ENCODE peak calls at places on chromosome 6, in five cellular contexts. One of them, this sample, is unnamed.

GRCh38 chr6:5999688-6000608 is 6.8 kb downstream of the NRN1 start:
- DNase-seq in fibroblast of the aortic adventitia: no peak
- DNase-seq in ovary: no peak
- DNase-seq in type B pancreatic cell: no peak
- DNase-seq in suprapubic skin: no peak
- DNase-seq in this sample: no peak

GRCh38 chr6:26020983-26021349 is 58.4 kb downstream of the TRIM38 start:
- DNase-seq in fibroblast of the aortic adventitia: peak
- DNase-seq in ovary: peak
- DNase-seq in type B pancreatic cell: no peak
- DNase-seq in suprapubic skin: peak
- DNase-seq in this sample: peak

GRCh38 chr6:33305052-33305451 is 6.3 kb upstream of the RGL2 start:
- DNase-seq in fibroblast of the aortic adventitia: no peak
- DNase-seq in ovary: no peak
- DNase-seq in type B pancreatic cell: no peak
- DNase-seq in suprapubic skin: no peak
- DNase-seq in this sample: no peak

GRCh38 chr6:134675110-134676038 is 274.5 kb downstream of the ALDH8A1 start:
- DNase-seq in fibroblast of the aortic adventitia: no peak
- DNase-seq in ovary: no peak
- DNase-seq in type B pancreatic cell: no peak
- DNase-seq in suprapubic skin: no peak
- DNase-seq in this sample: no peak

GRCh38 chr6:138593100-138593877 is 94.0 kb upstream of the NHSL1 start:
- DNase-seq in fibroblast of the aortic adventitia: peak
- DNase-seq in ovary: no peak
- DNase-seq in type B pancreatic cell: no peak
- DNase-seq in suprapubic skin: peak
- DNase-seq in this sample: no peak

GRCh38 chr6:110369056-110369455 is 10.9 kb upstream of the METTL24 start:
- DNase-seq in fibroblast of the aortic adventitia: no peak
- DNase-seq in ovary: no peak
- DNase-seq in type B pancreatic cell: no peak
- DNase-seq in suprapubic skin: no peak
- DNase-seq in this sample: no peak

GRCh38 chr6:46799657-46800056 is 6.5 kb downstream of the MEP1A start:
- DNase-seq in fibroblast of the aortic adventitia: no peak
- DNase-seq in ovary: no peak
- DNase-seq in type B pancreatic cell: no peak
- DNase-seq in suprapubic skin: no peak
- DNase-seq in this sample: no peak

GRCh38 chr6:75747371-75747984 is 1.6 kb upstream of the MYO6 start:
- DNase-seq in fibroblast of the aortic adventitia: no peak
- DNase-seq in ovary: no peak
- DNase-seq in type B pancreatic cell: no peak
- DNase-seq in suprapubic skin: no peak
- DNase-seq in this sample: no peak

GRCh38 chr6:127180421-127180820 is 62.0 kb downstream of the RSPO3 start:
- DNase-seq in fibroblast of the aortic adventitia: no peak
- DNase-seq in ovary: no peak
- DNase-seq in type B pancreatic cell: no peak
- DNase-seq in suprapubic skin: no peak
- DNase-seq in this sample: no peak

GRCh38 chr6:27890351-27891299 is 21.6 kb downstream of the OR2B2 start:
- DNase-seq in fibroblast of the aortic adventitia: peak
- DNase-seq in ovary: no peak
- DNase-seq in type B pancreatic cell: peak
- DNase-seq in suprapubic skin: no peak
- DNase-seq in this sample: no peak
- TF ChIP-seq CTCF in fibroblast of the aortic adventitia: no peak
- TF ChIP-seq CTCF in ovary: no peak
- TF ChIP-seq CTCF in type B pancreatic cell: no peak
- TF ChIP-seq CTCF in suprapubic skin: no peak
- TF ChIP-seq CTCF in this sample: no peak

DNA sequence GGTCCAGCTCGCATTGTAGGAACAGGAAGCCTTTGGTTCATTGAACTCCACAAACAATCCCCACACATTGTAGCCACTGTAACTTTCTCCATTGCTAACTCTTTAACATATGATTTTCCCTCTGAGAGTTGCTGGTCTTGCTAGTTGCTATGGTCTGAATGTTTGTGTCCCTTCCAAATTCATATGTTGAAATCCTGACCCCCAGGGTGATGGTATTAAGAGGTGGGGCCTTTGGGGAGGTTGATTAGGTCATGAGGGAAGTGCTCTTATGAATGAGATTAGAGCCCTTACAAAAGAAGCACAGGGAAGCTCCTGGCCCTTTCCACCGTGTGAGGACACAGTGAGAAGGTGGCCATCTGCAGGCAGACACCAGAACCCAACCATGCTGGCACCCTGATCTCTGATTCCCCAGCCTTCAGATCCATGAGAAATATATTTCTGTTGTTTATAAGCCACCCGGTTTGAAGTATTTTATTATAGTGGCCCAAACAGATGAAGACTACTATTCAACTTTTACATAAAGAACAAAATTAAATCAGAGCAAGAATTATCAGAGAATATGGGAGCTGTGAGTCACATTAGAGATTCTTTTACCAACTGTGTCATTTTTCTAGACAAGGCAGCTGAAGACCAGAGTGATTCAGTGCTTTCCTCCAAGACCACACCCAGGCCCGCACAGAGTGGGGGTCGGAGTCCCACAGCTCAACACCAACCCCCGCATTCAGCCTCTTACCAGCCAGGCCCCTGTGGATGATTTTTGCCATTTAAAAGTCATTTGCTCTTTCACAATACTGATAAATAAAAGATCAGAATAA is 143.0 kb downstream of the SAMD5 start:
- DNase-seq in fibroblast of the aortic adventitia: no peak
- DNase-seq in ovary: no peak
- DNase-seq in type B pancreatic cell: no peak
- DNase-seq in suprapubic skin: no peak
- DNase-seq in this sample: no peak
- TF ChIP-seq CTCF in fibroblast of the aortic adventitia: no peak
- TF ChIP-seq CTCF in ovary: no peak
- TF ChIP-seq CTCF in type B pancreatic cell: no peak
- TF ChIP-seq CTCF in suprapubic skin: no peak
- TF ChIP-seq CTCF in this sample: no peak

GRCh38 chr6:80132942-80133517 is 26.6 kb downstream of the BCKDHB start:
- DNase-seq in fibroblast of the aortic adventitia: peak
- DNase-seq in ovary: peak
- DNase-seq in type B pancreatic cell: no peak
- DNase-seq in suprapubic skin: no peak
- DNase-seq in this sample: no peak
- TF ChIP-seq CTCF in fibroblast of the aortic adventitia: peak
- TF ChIP-seq CTCF in ovary: no peak
- TF ChIP-seq CTCF in type B pancreatic cell: peak
- TF ChIP-seq CTCF in suprapubic skin: no peak
- TF ChIP-seq CTCF in this sample: peak

GRCh38 chr6:91428953-91429560 is 842.2 kb upstream of the MAP3K7 start:
- DNase-seq in fibroblast of the aortic adventitia: no peak
- DNase-seq in ovary: no peak
- DNase-seq in type B pancreatic cell: no peak
- DNase-seq in suprapubic skin: no peak
- DNase-seq in this sample: no peak
- TF ChIP-seq CTCF in fibroblast of the aortic adventitia: no peak
- TF ChIP-seq CTCF in ovary: no peak
- TF ChIP-seq CTCF in type B pancreatic cell: peak
- TF ChIP-seq CTCF in suprapubic skin: no peak
- TF ChIP-seq CTCF in this sample: peak